ENCODE peak calls at places on chromosomes 16 and 17, in seven cellular contexts. X is SHP77, T is sigmoid colon, E is EL, J is pulmonary artery endothelial cell, C is left kidney, N is GDM1. M is an unnamed sample.

GRCh38 chr17:43768382-43768781 is 9.8 kb upstream of the SOST start:
- DNase-seq in J (no peak), E (no peak), C (no peak), N (peak), T (peak), X (no peak), M (no peak)

GRCh38 chr17:27751622-27752490 is 48.5 kb downstream of the NOS2 start:
- DNase-seq in C (no peak), J (no peak), T (no peak), X (no peak), E (no peak), N (no peak), M (no peak)

GRCh38 chr17:47895254-47895855 is 681 bp upstream of the SP2 start:
- DNase-seq in N (no peak), X (peak), C (peak), T (no peak), J (no peak), E (peak), M (no peak)

GRCh38 chr17:36183001-36183810 is 6.8 kb upstream of the TBC1D3B start:
- DNase-seq in J (no peak), X (no peak), E (peak), N (no peak), T (peak), C (peak), M (no peak)

GRCh38 chr17:72618018-72618509 is 474.4 kb downstream of the SLC39A11 start:
- DNase-seq in J (no peak), T (no peak), E (no peak), C (peak), X (no peak), N (no peak), M (no peak)

GRCh38 chr17:80382956-80383355 is 32.0 kb upstream of the ENDOV start:
- DNase-seq in T (peak), X (no peak), C (no peak), N (no peak), J (no peak), E (no peak), M (no peak)

GRCh38 chr17:40686192-40686591 is 17.4 kb downstream of the KRT24 start:
- DNase-seq in E (no peak), N (no peak), T (no peak), X (no peak), C (no peak), J (no peak), M (no peak)

GRCh38 chr17:64780096-64781012 is 118.2 kb upstream of the SMURF2 start:
- DNase-seq in X (no peak), N (no peak), J (no peak), T (no peak), E (peak), C (peak), M (no peak)

GRCh38 chr16:85350973-85351372 is 238.7 kb upstream of the CIBAR2 start:
- DNase-seq in C (peak), E (peak), J (peak), T (peak), N (no peak), X (peak), M (peak)

GRCh38 chr16:48617711-48618148 is 7.8 kb upstream of the N4BP1 start:
- DNase-seq in C (peak), J (no peak), T (peak), N (no peak), E (peak), X (peak), M (no peak)

GRCh38 chr16:4775005-4775404 is 8.0 kb upstream of the ZNF500 start:
- DNase-seq in N (no peak), E (no peak), C (no peak), J (no peak), X (no peak), T (no peak), M (no peak)

GRCh38 chr17:43402078-43402477 is 3.3 kb downstream of the ARL4D start:
- DNase-seq in T (peak), X (no peak), N (no peak), E (no peak), C (peak), J (no peak), M (no peak)

GRCh38 chr17:72024457-72024856 is 96.4 kb upstream of the SOX9 start:
- DNase-seq in C (no peak), X (no peak), N (no peak), T (no peak), E (no peak), J (no peak), M (no peak)

GRCh38 chr16:55003306-55003705 is 72.6 kb downstream of the IRX5 start:
- DNase-seq in X (no peak), C (no peak), E (no peak), J (no peak), T (no peak), N (no peak), M (no peak)

GRCh38 chr17:27533874-27534815 is 77.9 kb downstream of the KSR1 start:
- DNase-seq in J (peak), C (peak), T (peak), X (no peak), N (no peak), E (peak), M (peak)

GRCh38 chr17:29855686-29856085 is 74.3 kb downstream of the SSH2 start:
- DNase-seq in J (no peak), C (no peak), X (no peak), T (no peak), N (no peak), E (peak), M (no peak)

GRCh38 chr16:633336-634050 is 2.6 kb downstream of the METTL26 start:
- DNase-seq in X (no peak), J (no peak), T (no peak), N (no peak), C (no peak), E (no peak), M (no peak)